ENCODE peak calls at places on chromosome 19, in four cellular contexts. Y is K562, F is GM12878, K is HepG2. X is an unnamed sample.

GRCh38 chr19:3980353-3981251 is 4.7 kb downstream of the EEF2 start:
- DNase-seq in F (no peak), K (no peak), Y (no peak), X (peak)

GRCh38 chr19:41984961-41985360 is 9.1 kb downstream of the ATP1A3 start:
- DNase-seq in F (no peak), K (no peak), Y (no peak), X (no peak)

GRCh38 chr19:33387351-33388230 is 14.1 kb downstream of the CEBPG start:
- DNase-seq in Y (no peak), F (no peak), K (no peak), X (no peak)

GRCh38 chr19:2624537-2625091 is 77.9 kb downstream of the GNG7 start:
- DNase-seq in F (no peak), Y (no peak), K (peak), X (peak)

GRCh38 chr19:2923510-2923909 is 21.3 kb downstream of the ZNF77 start:
- DNase-seq in K (peak), Y (no peak), F (no peak), X (no peak)

GRCh38 chr19:56309511-56310185 is 5.0 kb downstream of the ZSCAN5A start:
- DNase-seq in Y (peak), F (no peak), K (peak), X (peak)

GRCh38 chr19:3463039-3463958 is 17.0 kb downstream of the SMIM24 start:
- DNase-seq in Y (no peak), K (no peak), F (no peak), X (no peak)

GRCh38 chr19:45598267-45599011 is 3.6 kb downstream of the GPR4 start:
- DNase-seq in K (no peak), Y (no peak), F (no peak), X (peak)

GRCh38 chr19:11361037-11361770 is 6.0 kb downstream of the PLPPR2 start:
- DNase-seq in K (no peak), Y (peak), F (no peak), X (peak)

GRCh38 chr19:23098988-23099387 is 17.8 kb upstream of the ZNF730 start:
- DNase-seq in Y (peak), K (no peak), F (no peak), X (no peak)

GRCh38 chr19:44653977-44654784 is 10.5 kb downstream of the PVR start:
- DNase-seq in Y (peak), F (peak), K (peak), X (no peak)

GRCh38 chr19:57675881-57676280 is 5.9 kb upstream of the ZNF551 start:
- DNase-seq in Y (no peak), F (no peak), K (no peak), X (no peak)

GRCh38 chr19:7652061-7652641 is 15.2 kb downstream of the STXBP2 start:
- DNase-seq in Y (peak), F (peak), K (peak), X (peak)

GRCh38 chr19:39602224-39602623 is at the start of gene LGALS13:
- DNase-seq in Y (peak), K (no peak), F (no peak), X (no peak)

GRCh38 chr19:39603825-39604224 is 1.5 kb downstream of the LGALS13 start:
- DNase-seq in Y (no peak), K (no peak), F (no peak), X (no peak)

GRCh38 chr19:39607021-39607420 is 4.7 kb downstream of the LGALS13 start:
- DNase-seq in F (no peak), Y (no peak), K (no peak), X (no peak)

GRCh38 chr19:39607561-39607960 is 5.2 kb downstream of the LGALS13 start:
- DNase-seq in Y (no peak), K (no peak), F (no peak), X (no peak)
- TF ChIP-seq FOXM1 in Y (no peak), K (no peak), F (no peak), X (no peak)

GRCh38 chr19:35890113-35890650 is 10.2 kb downstream of the NFKBID start:
- DNase-seq in K (no peak), F (no peak), Y (no peak), X (no peak)
- TF ChIP-seq YY1 in K (no peak), F (no peak), Y (no peak), X (no peak)

DNA sequence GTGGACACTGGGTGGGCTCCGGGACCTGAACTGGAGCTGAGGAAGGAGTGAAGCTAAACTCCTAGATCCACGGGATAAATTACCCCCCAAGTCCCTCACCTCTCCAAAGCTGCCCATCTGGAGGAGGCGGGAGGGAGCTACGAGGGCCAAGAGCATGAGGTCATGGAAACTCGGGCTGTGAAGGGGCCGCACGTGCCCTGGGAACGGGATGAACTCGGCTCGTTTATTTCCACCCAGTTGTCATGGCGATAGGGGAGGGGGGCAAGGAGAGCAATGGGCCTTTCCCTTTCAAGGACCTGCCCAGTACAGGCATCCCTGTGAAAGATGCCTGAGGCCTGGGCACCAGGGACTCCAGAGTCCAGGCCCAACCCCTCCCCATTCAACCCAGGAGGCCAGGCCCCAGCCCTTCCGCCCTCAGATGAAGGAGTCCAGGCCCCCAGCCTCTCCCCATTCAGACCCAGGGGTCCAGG is 3.8 kb downstream of the PPP1R12C start:
- DNase-seq in K (peak), Y (peak), F (no peak), X (peak)
- TF ChIP-seq POLR2AphosphoS5 in K (no peak), Y (no peak), F (no peak), X (no peak)

DNA sequence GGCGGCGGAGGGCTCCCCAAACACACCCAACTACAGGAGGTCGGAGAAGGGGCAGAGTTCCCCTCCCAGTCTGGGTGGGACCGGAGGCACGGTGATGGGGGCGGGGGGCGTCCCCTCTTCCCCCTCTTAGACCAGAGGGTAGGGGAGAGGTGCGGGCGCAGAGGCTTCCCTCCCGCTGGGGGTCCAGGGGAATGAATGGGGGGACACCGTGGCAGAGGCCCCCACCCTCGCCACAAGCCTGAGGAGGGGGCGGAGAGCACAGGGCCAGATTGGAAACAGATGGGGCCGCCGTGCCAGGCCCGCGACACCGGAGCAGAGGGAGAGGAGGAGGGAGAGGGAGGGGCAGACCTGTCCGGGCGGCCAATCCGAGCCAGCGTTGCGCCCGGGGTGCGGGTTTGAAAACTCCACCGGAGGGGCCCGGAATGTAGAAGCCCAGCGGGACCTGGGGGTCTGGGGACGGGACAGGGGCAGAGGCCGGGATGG is 47.0 kb downstream of the PTPRS start:
- DNase-seq in F (no peak), K (no peak), Y (no peak), X (peak)
- TF ChIP-seq FOXM1 in F (no peak), K (no peak), Y (no peak), X (no peak)